ENCODE peak calls at places on chromosomes 16 and 17, in five cellular contexts. One of them, this sample, is unnamed. For H3K9me3, the result is how much of the 10 kb centered on the place peaks cover.

GRCh38 chr16:67678354-67679023 is 11.9 kb downstream of the C16orf86 start:
- DNase-seq in mammary epithelial cell: no peak
- DNase-seq in colonic mucosa: peak
- DNase-seq in upper lobe of right lung: no peak
- DNase-seq in IMR-90: no peak
- DNase-seq in this sample: peak

GRCh38 chr16:2954647-2955381 is 9.3 kb upstream of the KREMEN2 start:
- DNase-seq in mammary epithelial cell: no peak
- DNase-seq in colonic mucosa: peak
- DNase-seq in upper lobe of right lung: no peak
- DNase-seq in IMR-90: no peak
- DNase-seq in this sample: peak

GRCh38 chr17:32007463-32008298 is 498 bp downstream of the LRRC37B start:
- DNase-seq in mammary epithelial cell: peak
- DNase-seq in colonic mucosa: peak
- DNase-seq in upper lobe of right lung: peak
- DNase-seq in IMR-90: peak
- DNase-seq in this sample: peak

GRCh38 chr17:76200354-76200753 is 39.9 kb downstream of the RNF157 start:
- DNase-seq in mammary epithelial cell: no peak
- DNase-seq in colonic mucosa: no peak
- DNase-seq in upper lobe of right lung: no peak
- DNase-seq in IMR-90: no peak
- DNase-seq in this sample: no peak

GRCh38 chr16:27671410-27671809 is 121.5 kb downstream of the KATNIP start:
- DNase-seq in mammary epithelial cell: no peak
- DNase-seq in colonic mucosa: no peak
- DNase-seq in upper lobe of right lung: no peak
- DNase-seq in IMR-90: no peak
- DNase-seq in this sample: peak

GRCh38 chr17:50141026-50141749 is 9.3 kb downstream of the PPP1R9B start:
- DNase-seq in mammary epithelial cell: no peak
- DNase-seq in colonic mucosa: no peak
- DNase-seq in upper lobe of right lung: no peak
- DNase-seq in IMR-90: no peak
- DNase-seq in this sample: no peak

GRCh38 chr17:68640601-68641000 is 39.4 kb upstream of the FAM20A start:
- DNase-seq in mammary epithelial cell: no peak
- DNase-seq in colonic mucosa: no peak
- DNase-seq in upper lobe of right lung: no peak
- DNase-seq in IMR-90: no peak
- DNase-seq in this sample: no peak

GRCh38 chr17:81868674-81869220 is 2.4 kb downstream of the ARHGDIA start:
- DNase-seq in mammary epithelial cell: peak
- DNase-seq in colonic mucosa: no peak
- DNase-seq in upper lobe of right lung: peak
- DNase-seq in IMR-90: peak
- DNase-seq in this sample: peak

GRCh38 chr17:42120161-42121065 is 754 bp downstream of the KAT2A start:
- DNase-seq in mammary epithelial cell: no peak
- DNase-seq in colonic mucosa: no peak
- DNase-seq in upper lobe of right lung: no peak
- DNase-seq in IMR-90: no peak
- DNase-seq in this sample: peak

GRCh38 chr17:2929881-2930533 is 133.4 kb downstream of the OR1D5 start:
- DNase-seq in mammary epithelial cell: peak
- DNase-seq in colonic mucosa: peak
- DNase-seq in upper lobe of right lung: no peak
- DNase-seq in IMR-90: peak
- DNase-seq in this sample: peak

GRCh38 chr16:51756447-51757123 is 605.5 kb upstream of the SALL1 start:
- DNase-seq in mammary epithelial cell: no peak
- DNase-seq in colonic mucosa: no peak
- DNase-seq in upper lobe of right lung: no peak
- DNase-seq in IMR-90: no peak
- DNase-seq in this sample: peak

GRCh38 chr16:11094075-11094593 is 149.8 kb downstream of the CLEC16A start:
- DNase-seq in mammary epithelial cell: peak
- DNase-seq in colonic mucosa: no peak
- DNase-seq in upper lobe of right lung: peak
- DNase-seq in IMR-90: peak
- DNase-seq in this sample: no peak

GRCh38 chr16:54734156-54734555 is 196.5 kb upstream of the IRX5 start:
- DNase-seq in mammary epithelial cell: peak
- DNase-seq in colonic mucosa: no peak
- DNase-seq in upper lobe of right lung: no peak
- DNase-seq in IMR-90: no peak
- DNase-seq in this sample: no peak

GRCh38 chr17:81890447-81891302 is 711 bp downstream of the ALYREF start:
- DNase-seq in mammary epithelial cell: no peak
- DNase-seq in colonic mucosa: no peak
- DNase-seq in upper lobe of right lung: no peak
- DNase-seq in IMR-90: no peak
- DNase-seq in this sample: peak

GRCh38 chr17:69402052-69402451 is 12.4 kb upstream of the MAP2K6 start:
- DNase-seq in mammary epithelial cell: no peak
- DNase-seq in colonic mucosa: no peak
- DNase-seq in upper lobe of right lung: no peak
- DNase-seq in IMR-90: no peak
- DNase-seq in this sample: no peak

GRCh38 chr16:71352466-71352865 is 6.1 kb upstream of the CALB2 start:
- DNase-seq in mammary epithelial cell: no peak
- DNase-seq in colonic mucosa: no peak
- DNase-seq in upper lobe of right lung: no peak
- DNase-seq in IMR-90: no peak
- DNase-seq in this sample: no peak

GRCh38 chr17:51803161-51803560 is 355.4 kb downstream of the CA10 start:
- DNase-seq in mammary epithelial cell: no peak
- DNase-seq in colonic mucosa: no peak
- DNase-seq in upper lobe of right lung: no peak
- DNase-seq in IMR-90: no peak
- DNase-seq in this sample: peak

GRCh38 chr17:77601054-77601979 is 357.2 kb upstream of the TNRC6C start:
- DNase-seq in mammary epithelial cell: no peak
- DNase-seq in colonic mucosa: no peak
- DNase-seq in upper lobe of right lung: peak
- DNase-seq in IMR-90: no peak
- DNase-seq in this sample: no peak

GRCh38 chr17:3796822-3797170 is 4.2 kb downstream of the ITGAE start:
- DNase-seq in mammary epithelial cell: no peak
- DNase-seq in colonic mucosa: no peak
- DNase-seq in upper lobe of right lung: no peak
- DNase-seq in IMR-90: no peak
- DNase-seq in this sample: peak

GRCh38 chr16:60107467-60107866 is 1373.4 kb upstream of the GOT2 start:
- DNase-seq in mammary epithelial cell: peak
- DNase-seq in colonic mucosa: no peak
- DNase-seq in upper lobe of right lung: no peak
- DNase-seq in IMR-90: no peak
- DNase-seq in this sample: no peak

GRCh38 chr16:84724619-84725307 is 25.0 kb downstream of the USP10 start:
- DNase-seq in mammary epithelial cell: no peak
- DNase-seq in colonic mucosa: peak
- DNase-seq in upper lobe of right lung: no peak
- DNase-seq in IMR-90: peak
- DNase-seq in this sample: no peak

GRCh38 chr16:5791011-5791410 is 693.4 kb upstream of the EEF2KMT start:
- DNase-seq in mammary epithelial cell: no peak
- DNase-seq in colonic mucosa: no peak
- DNase-seq in upper lobe of right lung: no peak
- DNase-seq in IMR-90: no peak
- DNase-seq in this sample: no peak

GRCh38 chr16:17866991-17867390 is 396.2 kb upstream of the XYLT1 start:
- DNase-seq in mammary epithelial cell: no peak
- DNase-seq in colonic mucosa: no peak
- DNase-seq in upper lobe of right lung: no peak
- DNase-seq in IMR-90: no peak
- DNase-seq in this sample: no peak

GRCh38 chr16:57041182-57042156 is 50.9 kb upstream of the CPNE2 start:
- DNase-seq in mammary epithelial cell: no peak
- DNase-seq in colonic mucosa: peak
- DNase-seq in upper lobe of right lung: no peak
- DNase-seq in IMR-90: no peak
- DNase-seq in this sample: no peak

GRCh38 chr16:69939821-69940585 is 11.1 kb upstream of the CLEC18A start:
- DNase-seq in mammary epithelial cell: no peak
- DNase-seq in colonic mucosa: no peak
- DNase-seq in upper lobe of right lung: no peak
- DNase-seq in IMR-90: no peak
- DNase-seq in this sample: no peak

GRCh38 chr17:6699997-6700947 is 12.9 kb downstream of the SLC13A5 start:
- DNase-seq in mammary epithelial cell: no peak
- DNase-seq in colonic mucosa: no peak
- DNase-seq in upper lobe of right lung: no peak
- DNase-seq in IMR-90: no peak
- DNase-seq in this sample: peak

DNA sequence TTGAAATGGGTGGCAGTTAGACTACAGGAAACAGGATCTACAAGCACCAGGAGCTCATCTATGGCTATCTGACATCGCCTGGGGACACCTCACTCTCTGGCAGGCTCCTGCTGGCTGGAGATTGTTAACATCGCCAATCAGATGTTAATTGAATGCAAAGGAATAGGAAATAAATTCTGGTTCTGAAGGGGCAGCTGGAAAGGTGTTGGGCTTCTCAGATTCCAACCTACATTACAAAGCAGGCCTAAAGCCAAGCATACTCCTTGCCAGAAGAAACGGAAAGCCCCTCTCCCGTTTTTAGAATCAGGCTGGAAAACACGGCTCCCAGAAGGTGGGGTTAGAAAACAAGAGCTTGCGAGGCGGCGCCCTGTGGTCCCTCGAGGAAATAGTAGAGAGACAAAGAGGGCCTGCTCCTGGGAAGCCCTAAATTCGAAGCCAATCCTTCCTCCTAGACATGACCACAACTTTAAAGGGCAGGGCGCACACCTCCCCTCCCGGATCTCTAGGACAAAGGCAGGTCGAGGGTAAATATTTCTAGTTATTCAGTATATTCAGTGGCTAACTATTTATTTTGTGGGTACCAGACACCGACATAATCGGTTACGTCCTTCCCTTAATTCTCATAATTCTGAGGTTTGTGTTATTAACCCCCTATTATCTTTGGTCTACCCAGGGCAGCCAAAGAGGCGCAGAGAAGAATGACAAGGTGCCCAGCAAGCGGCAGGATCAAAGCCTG is 763 bp upstream of the TOM1L1 start:
- DNase-seq in mammary epithelial cell: no peak
- DNase-seq in colonic mucosa: peak
- DNase-seq in upper lobe of right lung: no peak
- DNase-seq in IMR-90: peak
- DNase-seq in this sample: peak
- H3K4me3 ChIP-seq in mammary epithelial cell: peak
- H3K4me3 ChIP-seq in colonic mucosa: peak
- H3K4me3 ChIP-seq in upper lobe of right lung: peak
- H3K4me3 ChIP-seq in IMR-90: peak
- H3K4me3 ChIP-seq in this sample: peak

GRCh38 chr17:40550608-40551007 is 14.7 kb downstream of the CCR7 start:
- DNase-seq in mammary epithelial cell: no peak
- DNase-seq in colonic mucosa: peak
- DNase-seq in upper lobe of right lung: peak
- DNase-seq in IMR-90: peak
- DNase-seq in this sample: peak

GRCh38 chr17:40551874-40552768 is 13.2 kb downstream of the CCR7 start:
- DNase-seq in mammary epithelial cell: no peak
- DNase-seq in colonic mucosa: peak
- DNase-seq in upper lobe of right lung: peak
- DNase-seq in IMR-90: peak
- DNase-seq in this sample: peak

GRCh38 chr17:40552806-40553693 is 12.2 kb downstream of the CCR7 start:
- DNase-seq in mammary epithelial cell: no peak
- DNase-seq in colonic mucosa: peak
- DNase-seq in upper lobe of right lung: peak
- DNase-seq in IMR-90: no peak
- DNase-seq in this sample: peak

GRCh38 chr17:40548982-40549680 is 16.1 kb downstream of the CCR7 start:
- DNase-seq in mammary epithelial cell: peak
- DNase-seq in colonic mucosa: peak
- DNase-seq in upper lobe of right lung: peak
- DNase-seq in IMR-90: peak
- DNase-seq in this sample: peak

GRCh38 chr17:40551091-40551873 is 14.0 kb downstream of the CCR7 start:
- DNase-seq in mammary epithelial cell: no peak
- DNase-seq in colonic mucosa: peak
- DNase-seq in upper lobe of right lung: peak
- DNase-seq in IMR-90: peak
- DNase-seq in this sample: peak
- H3K27ac ChIP-seq in mammary epithelial cell: no peak
- H3K27ac ChIP-seq in colonic mucosa: peak
- H3K27ac ChIP-seq in upper lobe of right lung: peak
- H3K27ac ChIP-seq in IMR-90: peak
- H3K27ac ChIP-seq in this sample: no peak

GRCh38 chr17:26818736-26819135 is 475.2 kb upstream of the WSB1 start:
- DNase-seq in mammary epithelial cell: peak
- DNase-seq in colonic mucosa: no peak
- DNase-seq in upper lobe of right lung: no peak
- DNase-seq in IMR-90: peak
- DNase-seq in this sample: no peak
- H3K9me3 ChIP-seq in mammary epithelial cell: half or more
- H3K9me3 ChIP-seq in colonic mucosa: under half
- H3K9me3 ChIP-seq in upper lobe of right lung: under half
- H3K9me3 ChIP-seq in IMR-90: under half
- H3K9me3 ChIP-seq in this sample: half or more

DNA sequence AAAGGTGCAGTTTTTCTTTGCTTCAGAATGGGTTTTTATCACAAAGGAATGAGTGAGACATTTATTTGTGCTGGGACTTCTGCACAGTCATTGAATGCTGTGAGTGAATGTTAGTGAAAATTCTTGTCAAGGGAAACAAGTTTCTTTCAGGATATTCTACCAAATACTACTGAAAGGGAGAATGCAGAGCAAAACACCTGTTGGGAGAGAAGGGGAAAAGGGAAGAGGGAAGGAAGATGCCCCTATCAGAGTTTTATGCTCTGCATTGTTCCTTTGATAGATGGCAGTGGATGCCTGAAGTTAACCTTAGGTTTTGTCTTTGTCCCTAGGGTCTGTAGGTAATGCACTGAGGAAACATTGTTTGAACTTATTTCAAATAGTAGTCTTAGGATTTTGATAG is 3.1 kb downstream of the GGNBP2 start:
- DNase-seq in mammary epithelial cell: no peak
- DNase-seq in colonic mucosa: no peak
- DNase-seq in upper lobe of right lung: no peak
- DNase-seq in IMR-90: no peak
- DNase-seq in this sample: no peak
- H3K4me3 ChIP-seq in mammary epithelial cell: peak
- H3K4me3 ChIP-seq in colonic mucosa: no peak
- H3K4me3 ChIP-seq in upper lobe of right lung: peak
- H3K4me3 ChIP-seq in IMR-90: no peak
- H3K4me3 ChIP-seq in this sample: peak

This sample was measured in endodermal cell.